ENCODE peak calls at places on chromosomes 13 and 19, in nine cellular contexts. H, K, G, M, N, P, C, L and U are unnamed samples.

GRCh38 chr19:16040642-16041041 is 35.7 kb upstream of the TPM4 start:
- DNase-seq in M (peak), H (no peak), N (peak), K (no peak), P (no peak), G (peak), L (peak), C (no peak), U (peak)

GRCh38 chr13:75825161-75825560 is 189.0 kb downstream of the LMO7 start:
- DNase-seq in L (no peak), N (no peak), P (no peak), C (no peak), M (no peak), K (no peak), H (no peak), G (no peak), U (no peak)

GRCh38 chr13:103935117-103935516 is 868.9 kb upstream of the SLC10A2 start:
- DNase-seq in P (no peak), H (no peak), M (no peak), C (no peak), G (no peak), N (no peak), K (no peak), L (no peak), U (no peak)

GRCh38 chr19:23867895-23868294 is 46.8 kb upstream of the ZNF726 start:
- DNase-seq in M (peak), G (no peak), L (no peak), P (peak), K (no peak), N (peak), H (no peak), C (no peak), U (no peak)

GRCh38 chr13:24284876-24285275 is 24.5 kb upstream of the C1QTNF9 start:
- DNase-seq in H (no peak), C (no peak), P (no peak), K (no peak), L (no peak), G (no peak), N (no peak), M (no peak), U (no peak)

GRCh38 chr13:52377898-52378297 is 28.1 kb downstream of the THSD1 start:
- DNase-seq in M (no peak), C (no peak), N (no peak), H (no peak), P (no peak), K (no peak), L (no peak), G (no peak), U (no peak)

GRCh38 chr13:51924756-51925544 is 63.2 kb downstream of the CCDC70 start:
- DNase-seq in P (no peak), G (no peak), L (no peak), C (no peak), M (no peak), N (no peak), H (no peak), K (no peak), U (no peak)

GRCh38 chr13:94345374-94346195 is 133.9 kb downstream of the DCT start:
- DNase-seq in P (no peak), G (peak), N (peak), L (peak), K (no peak), C (no peak), H (no peak), M (peak), U (peak)

GRCh38 chr19:5281588-5281987 is 59.0 kb downstream of the PTPRS start:
- DNase-seq in H (no peak), N (no peak), M (no peak), L (no peak), K (peak), G (peak), C (peak), P (no peak), U (no peak)

GRCh38 chr19:16376649-16377048 is 52.0 kb downstream of the KLF2 start:
- DNase-seq in N (no peak), G (no peak), C (no peak), H (no peak), L (no peak), P (peak), K (no peak), M (no peak), U (no peak)

GRCh38 chr19:17328517-17329060 is 6.1 kb downstream of the ANO8 start:
- DNase-seq in C (no peak), L (no peak), G (no peak), H (no peak), K (no peak), M (no peak), P (peak), N (no peak), U (no peak)

GRCh38 chr13:113850722-113851479 is 13.0 kb downstream of the GAS6 start:
- DNase-seq in G (no peak), L (no peak), M (no peak), K (no peak), H (no peak), C (no peak), P (no peak), N (no peak), U (no peak)

GRCh38 chr19:541699-542098 is 2.2 kb upstream of the GZMM start:
- DNase-seq in K (no peak), M (no peak), N (no peak), C (no peak), H (no peak), G (no peak), P (no peak), L (no peak), U (no peak)

GRCh38 chr19:40744554-40745401 is 5.5 kb downstream of the ACTMAP start:
- DNase-seq in G (peak), C (no peak), H (no peak), L (no peak), N (no peak), M (peak), K (no peak), P (peak), U (no peak)

GRCh38 chr19:48859711-48860572 is 8.5 kb downstream of the PLEKHA4 start:
- DNase-seq in M (no peak), N (no peak), K (no peak), G (no peak), P (peak), H (no peak), L (no peak), C (no peak), U (no peak)

GRCh38 chr13:114109646-114110045 is 22.8 kb downstream of the RASA3 start:
- DNase-seq in L (no peak), P (no peak), G (no peak), C (peak), K (peak), N (no peak), M (no peak), H (no peak), U (no peak)

GRCh38 chr13:19633340-19634128 is at the start of gene MPHOSPH8:
- DNase-seq in C (peak), H (peak), M (peak), N (peak), G (peak), P (peak), L (peak), K (peak), U (peak)

GRCh38 chr19:16527971-16528521 is 14.2 kb downstream of the CHERP start:
- DNase-seq in C (no peak), M (peak), K (no peak), H (no peak), P (peak), N (peak), L (no peak), G (no peak), U (peak)

GRCh38 chr13:108609353-108609752 is 20.1 kb upstream of the MYO16 start:
- DNase-seq in H (peak), G (peak), K (no peak), M (peak), P (peak), C (no peak), L (peak), N (peak), U (peak)

GRCh38 chr13:67549331-67549730 is 319.2 kb upstream of the PCDH9 start:
- DNase-seq in G (peak), L (peak), P (peak), H (peak), N (peak), K (no peak), M (peak), C (no peak), U (peak)

GRCh38 chr13:97121894-97122293 is 100.2 kb upstream of the MBNL2 start:
- DNase-seq in H (no peak), C (no peak), K (no peak), L (peak), P (no peak), G (no peak), N (no peak), M (no peak), U (peak)

GRCh38 chr19:48963371-48964204 is 1.5 kb upstream of the FTL start:
- DNase-seq in H (no peak), C (peak), N (peak), K (peak), G (peak), M (peak), P (peak), L (peak), U (peak)

GRCh38 chr13:21060063-21060826 is 1.1 kb downstream of the LATS2 start:
- DNase-seq in P (no peak), L (peak), M (peak), C (peak), K (peak), N (peak), G (peak), H (no peak), U (peak)

GRCh38 chr19:32012886-32013635 is 332.3 kb upstream of the ZNF507 start:
- DNase-seq in P (no peak), G (no peak), M (peak), K (no peak), C (no peak), L (no peak), N (no peak), H (no peak), U (no peak)

GRCh38 chr13:108115739-108116138 is 99.6 kb downstream of the LIG4 start:
- DNase-seq in L (no peak), P (no peak), N (no peak), C (no peak), K (no peak), H (no peak), G (no peak), M (no peak), U (no peak)

GRCh38 chr13:35127466-35127865 is 185.4 kb downstream of the NBEA start:
- DNase-seq in P (no peak), L (no peak), H (no peak), C (no peak), M (no peak), G (no peak), K (no peak), N (no peak), U (no peak)

DNA sequence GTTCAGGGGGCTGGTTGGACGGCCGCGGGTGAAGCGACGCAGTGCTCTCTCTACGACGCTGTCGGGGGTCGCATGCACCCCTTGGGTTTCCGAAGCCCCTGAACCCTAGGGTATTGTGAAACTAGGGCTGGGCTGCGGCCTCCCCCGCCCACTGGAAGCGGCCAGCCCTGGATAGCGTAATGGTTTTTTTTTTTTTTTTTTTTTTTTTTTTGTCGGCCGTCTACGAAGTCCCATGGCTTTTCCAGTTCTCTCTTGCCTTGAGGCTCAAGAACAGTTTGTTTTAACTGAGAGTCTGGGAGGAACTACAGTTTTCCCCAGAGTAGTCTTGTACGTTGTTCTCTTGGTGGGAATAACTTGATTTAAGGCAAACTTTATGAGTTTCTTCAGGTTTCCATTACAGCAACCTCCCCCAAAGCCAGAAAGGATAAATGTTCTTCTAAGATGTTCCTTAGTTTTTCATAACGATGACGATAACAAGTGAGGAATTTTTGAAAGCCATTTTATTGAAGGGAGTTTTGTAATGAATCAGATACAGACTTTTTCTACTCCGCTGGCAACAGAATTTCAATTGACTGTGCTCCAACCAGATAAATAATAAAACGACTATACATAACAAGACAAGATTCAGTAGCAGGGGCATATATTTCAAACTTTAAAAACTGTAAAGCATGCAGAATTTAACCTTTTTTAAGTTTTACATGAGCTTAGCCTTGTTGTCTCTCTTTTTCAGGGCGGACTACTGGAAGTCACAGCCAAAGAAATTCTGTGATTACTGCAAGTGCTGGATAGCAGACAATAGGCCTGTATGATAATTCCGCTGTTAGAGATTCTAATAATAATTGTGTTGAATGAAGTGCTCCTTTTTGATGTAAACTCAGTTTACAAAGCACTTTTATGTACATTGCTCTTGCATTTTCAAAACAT is 867 bp downstream of the WBP4 start:
- DNase-seq in K (no peak), P (no peak), L (peak), C (no peak), M (peak), N (peak), H (no peak), G (peak), U (peak)
- TF ChIP-seq CTCF in K (no peak), P (no peak), L (no peak), C (no peak), M (no peak), N (no peak), H (no peak), G (no peak), U (no peak)

DNA sequence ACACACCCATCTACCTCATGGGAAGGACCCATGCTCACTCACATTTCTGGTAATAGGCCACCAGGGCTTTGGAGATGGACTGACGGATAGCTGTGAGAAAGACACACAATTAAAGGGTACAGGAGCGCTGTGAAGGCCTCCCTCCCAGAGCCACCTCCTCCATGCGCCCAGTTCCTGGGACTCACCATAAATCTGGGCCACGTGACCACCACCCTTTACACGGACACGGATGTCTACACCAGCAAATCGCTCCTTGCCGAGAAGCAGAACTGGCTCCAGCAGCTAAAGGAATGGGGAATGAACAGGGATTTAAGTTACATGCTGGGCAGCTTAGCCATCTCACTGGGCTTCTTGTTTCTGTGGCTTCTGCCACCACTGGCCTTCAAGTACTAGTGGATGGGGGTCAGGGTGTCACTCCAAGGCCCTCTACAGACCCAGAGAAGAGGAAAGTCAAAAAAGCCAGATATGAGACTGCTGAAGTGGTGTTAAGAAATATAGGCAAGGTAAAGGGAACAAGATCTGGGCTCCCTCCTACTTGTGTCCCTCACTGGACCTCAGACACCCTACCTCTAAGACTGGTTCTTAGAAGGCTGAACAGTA is 2.2 kb downstream of the RPS16 start:
- DNase-seq in N (no peak), C (no peak), G (no peak), L (no peak), P (no peak), H (no peak), K (peak), M (no peak), U (no peak)
- H3K4me3 ChIP-seq in N (no peak), C (no peak), G (no peak), L (no peak), P (peak), H (no peak), K (no peak), M (peak), U (no peak)

GRCh38 chr19:47538812-47539211 is 23.9 kb upstream of the NAPA start:
- DNase-seq in K (no peak), H (no peak), G (no peak), N (no peak), C (no peak), P (no peak), L (no peak), M (no peak), U (no peak)

GRCh38 chr19:47542030-47542475 is 27.2 kb upstream of the NAPA start:
- DNase-seq in C (no peak), N (peak), K (no peak), G (peak), P (no peak), M (peak), H (no peak), L (peak), U (peak)

GRCh38 chr19:47539747-47540311 is 25.0 kb upstream of the NAPA start:
- DNase-seq in K (no peak), L (no peak), P (no peak), M (no peak), G (no peak), H (no peak), N (no peak), C (no peak), U (no peak)

GRCh38 chr19:47541507-47541906 is 26.6 kb upstream of the NAPA start:
- DNase-seq in M (no peak), H (no peak), P (no peak), C (no peak), N (no peak), G (no peak), L (no peak), K (no peak), U (no peak)

GRCh38 chr19:47540748-47541147 is 25.9 kb upstream of the NAPA start:
- DNase-seq in K (no peak), C (no peak), M (peak), G (peak), L (peak), P (peak), H (peak), N (peak), U (peak)
- TF ChIP-seq CTCF in K (no peak), C (peak), M (peak), G (peak), L (peak), P (peak), H (peak), N (peak), U (peak)

GRCh38 chr13:44489751-44490150 is 86.4 kb downstream of the TSC22D1 start:
- DNase-seq in K (no peak), P (no peak), G (no peak), M (no peak), N (no peak), H (no peak), L (no peak), C (no peak), U (no peak)

GRCh38 chr13:44487989-44488388 is 88.1 kb downstream of the TSC22D1 start:
- DNase-seq in M (no peak), G (no peak), L (no peak), C (no peak), N (no peak), P (no peak), H (no peak), K (no peak), U (no peak)

DNA sequence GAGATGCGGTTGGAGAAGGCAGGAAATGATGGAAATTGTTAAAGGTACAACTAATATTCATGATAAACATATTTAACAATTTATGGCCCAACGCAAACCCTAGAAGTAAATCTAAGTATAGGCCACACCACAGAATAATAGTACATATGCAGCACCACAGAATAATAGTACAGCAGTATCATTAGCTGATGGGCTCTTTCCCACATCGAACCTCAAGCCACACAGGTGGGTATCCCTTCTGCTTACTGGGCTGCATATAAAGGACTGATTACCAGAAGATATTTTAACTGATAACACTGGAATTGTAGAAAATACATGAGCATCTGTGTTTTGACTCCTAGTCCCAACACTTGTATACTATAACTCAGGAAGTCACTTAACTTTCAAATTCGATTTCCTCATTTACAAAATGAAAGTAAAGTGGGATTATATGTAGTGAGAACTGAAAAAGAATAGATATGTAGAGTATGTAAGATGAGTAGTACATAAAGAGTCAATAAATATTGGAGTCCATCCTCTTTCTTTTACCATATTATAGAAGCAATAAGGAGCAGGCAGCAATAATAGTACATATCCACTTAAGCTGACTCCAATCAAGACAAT is 91.5 kb downstream of the TSC22D1 start:
- DNase-seq in C (no peak), N (no peak), P (no peak), K (no peak), M (no peak), L (no peak), H (no peak), G (no peak), U (no peak)
- H3K4me3 ChIP-seq in C (no peak), N (no peak), P (no peak), K (no peak), M (no peak), L (no peak), H (no peak), G (no peak), U (no peak)

GRCh38 chr13:98873377-98874028 is 104.4 kb downstream of the DOCK9 start:
- DNase-seq in M (no peak), L (no peak), H (no peak), K (no peak), P (no peak), G (no peak), C (no peak), N (no peak), U (no peak)

GRCh38 chr13:98866882-98867281 is 111.0 kb downstream of the DOCK9 start:
- DNase-seq in N (no peak), L (no peak), K (no peak), P (no peak), C (no peak), M (no peak), H (no peak), G (no peak), U (no peak)

GRCh38 chr13:98868932-98869331 is 108.9 kb downstream of the DOCK9 start:
- DNase-seq in N (no peak), G (no peak), K (no peak), C (no peak), L (no peak), P (no peak), H (no peak), M (no peak), U (no peak)

GRCh38 chr13:98871727-98872126 is 106.1 kb downstream of the DOCK9 start:
- DNase-seq in P (no peak), N (no peak), C (no peak), L (no peak), H (no peak), G (no peak), M (no peak), K (no peak), U (no peak)

GRCh38 chr13:98869408-98870090 is 108.3 kb downstream of the DOCK9 start:
- DNase-seq in M (peak), P (no peak), H (no peak), L (no peak), G (no peak), N (peak), C (no peak), K (no peak), U (peak)
- TF ChIP-seq CTCF in M (peak), P (peak), H (peak), L (peak), G (peak), N (peak), C (no peak), K (peak), U (peak)

GRCh38 chr19:29928831-29929230 is 13.2 kb upstream of the URI1 start:
- DNase-seq in C (no peak), L (no peak), N (no peak), P (no peak), G (no peak), M (no peak), K (no peak), H (no peak), U (no peak)
- H3K4me3 ChIP-seq in C (no peak), L (no peak), N (no peak), P (no peak), G (no peak), M (no peak), K (no peak), H (no peak), U (no peak)